ENCODE peak calls at places on chromosome 7, in ten cellular contexts. O is nephron progenitor cell, Q is adrenal gland, P is fibroblast of pulmonary artery, N is body of pancreas, A is mucosa of descending colon, M is foreskin fibroblast, L is GM10248, U is heart right ventricle, Y is foreskin keratinocyte. Z is an unnamed sample.
A peak's percentile ranks its signal among the peaks of the same experiment; 100 is the strongest.

GRCh38 chr7:133273221-133273620 is 20.3 kb downstream of the EXOC4 start:
- DNase-seq in U (no peak), Y (no peak), M (no peak), A (no peak), Q (no peak), O (no peak), P (no peak), N (no peak), L (no peak), Z (no peak)

GRCh38 chr7:157516911-157517781 is 180.3 kb downstream of the DNAJB6 start:
- DNase-seq in Q (peak; percentile 28), N (no peak), O (no peak), A (no peak), U (no peak), Y (no peak), L (no peak), M (no peak), P (no peak), Z (no peak)

GRCh38 chr7:94338921-94339371 is 55.7 kb upstream of the COL1A2 start:
- DNase-seq in M (peak; percentile 63), A (no peak), Y (peak; percentile 63), P (peak; percentile 28), N (no peak), Q (no peak), O (no peak), U (no peak), L (no peak), Z (no peak)

GRCh38 chr7:81676813-81677212 is 93.0 kb downstream of the HGF start:
- DNase-seq in Q (no peak), M (peak; percentile 75), U (no peak), N (no peak), O (no peak), A (no peak), L (no peak), Y (peak; percentile 36), P (no peak), Z (no peak)

GRCh38 chr7:3493499-3493898 is 192.4 kb downstream of the SDK1 start:
- DNase-seq in Q (no peak), N (no peak), O (no peak), Y (peak; percentile 74), P (peak; percentile 72), A (no peak), M (peak; percentile 69), U (no peak), L (no peak), Z (no peak)

GRCh38 chr7:37960483-37960882 is 40.0 kb downstream of the EPDR1 start:
- DNase-seq in P (no peak), Y (no peak), M (peak; percentile 12), L (no peak), O (no peak), U (no peak), Q (no peak), N (no peak), A (no peak), Z (no peak)

GRCh38 chr7:24323961-24324480 is 40.0 kb downstream of the NPY start:
- DNase-seq in Y (no peak), U (no peak), Q (no peak), L (no peak), M (no peak), O (no peak), P (no peak), A (no peak), N (no peak), Z (no peak)

GRCh38 chr7:43674559-43675436 is 54.5 kb downstream of the COA1 start:
- DNase-seq in L (no peak), P (peak; percentile 80), N (no peak), M (peak; percentile 83), Q (no peak), A (no peak), U (no peak), O (no peak), Y (peak; percentile 87), Z (no peak)

GRCh38 chr7:74181821-74182220 is 7.7 kb downstream of the EIF4H start:
- DNase-seq in A (no peak), Y (no peak), N (no peak), U (no peak), P (no peak), O (no peak), L (no peak), Q (no peak), M (no peak), Z (no peak)

GRCh38 chr7:26495569-26495968 is 203.9 kb downstream of the SNX10 start:
- DNase-seq in U (no peak), Q (no peak), A (no peak), P (no peak), O (no peak), M (no peak), N (no peak), Y (no peak), L (no peak), Z (no peak)

GRCh38 chr7:157752832-157753291 is 416.1 kb downstream of the DNAJB6 start:
- DNase-seq in Y (no peak), P (no peak), U (no peak), A (no peak), L (no peak), M (peak; percentile 4), Q (no peak), N (no peak), O (no peak), Z (no peak)

GRCh38 chr7:143205560-143206293 is 16.1 kb upstream of the TAS2R40 start:
- DNase-seq in U (peak; percentile 23), M (no peak), Y (no peak), Q (peak; percentile 55), N (no peak), P (peak; percentile 4), L (peak; percentile 24), A (no peak), O (no peak), Z (no peak)

GRCh38 chr7:27100601-27101187 is 1.8 kb downstream of the HOXA2 start:
- DNase-seq in L (no peak), O (no peak), P (no peak), Q (no peak), M (no peak), N (no peak), A (peak; percentile 37), U (no peak), Y (no peak), Z (no peak)

GRCh38 chr7:116290740-116291139 is 80.4 kb downstream of the TES start:
- DNase-seq in P (no peak), A (no peak), N (no peak), Q (no peak), Y (no peak), M (peak; percentile 17), L (no peak), O (no peak), U (no peak), Z (no peak)

GRCh38 chr7:2876031-2876862 is 32.1 kb upstream of the GNA12 start:
- DNase-seq in N (no peak), Q (peak; percentile 62), L (no peak), P (peak; percentile 76), O (no peak), A (peak; percentile 37), Y (peak; percentile 93), U (no peak), M (peak; percentile 31), Z (no peak)

GRCh38 chr7:151815419-151815818 is 61.5 kb downstream of the PRKAG2 start:
- DNase-seq in N (no peak), M (no peak), O (no peak), P (no peak), U (no peak), A (peak; percentile 2), Q (no peak), L (no peak), Y (no peak), Z (no peak)

GRCh38 chr7:106717997-106718871 is 57.3 kb upstream of the CCDC71L start:
- DNase-seq in P (peak; percentile 98), Q (no peak), L (peak; percentile 43), N (no peak), U (peak; percentile 36), A (no peak), M (peak; percentile 98), O (no peak), Y (peak; percentile 96), Z (no peak)

GRCh38 chr7:132836746-132837145 is 245.1 kb downstream of the CHCHD3 start:
- DNase-seq in A (no peak), P (peak; percentile 4), Y (no peak), M (peak; percentile 77), L (no peak), Q (no peak), O (no peak), N (no peak), U (no peak), Z (no peak)

GRCh38 chr7:31549621-31550020 is 35.7 kb downstream of the ITPRID1 start:
- DNase-seq in A (no peak), Y (peak; percentile 21), L (no peak), U (no peak), Q (no peak), M (no peak), O (no peak), P (no peak), N (no peak), Z (no peak)

GRCh38 chr7:88522771-88523316 is 216.2 kb upstream of the STEAP4 start:
- DNase-seq in U (no peak), L (no peak), O (no peak), M (no peak), Q (no peak), A (no peak), P (no peak), N (no peak), Y (no peak), Z (no peak)
- TF ChIP-seq CTCF in U (no peak), L (no peak), O (no peak), M (no peak), Q (no peak), A (no peak), P (no peak), N (no peak), Y (no peak), Z (no peak)

GRCh38 chr7:17940302-17941170 is at the start of gene SNX13:
- DNase-seq in N (peak; percentile 89), Y (peak; percentile 78), A (peak; percentile 93), O (peak; percentile 92), P (peak; percentile 95), U (peak; percentile 90), Q (peak; percentile 95), L (peak; percentile 94), M (peak; percentile 98), Z (peak; percentile 94)
- TF ChIP-seq CTCF in N (peak; percentile 8), Y (peak; percentile 57), A (peak; percentile 23), O (no peak), P (peak; percentile 25), U (peak; percentile 51), Q (no peak), L (no peak), M (peak; percentile 28), Z (peak; percentile 22)

DNA sequence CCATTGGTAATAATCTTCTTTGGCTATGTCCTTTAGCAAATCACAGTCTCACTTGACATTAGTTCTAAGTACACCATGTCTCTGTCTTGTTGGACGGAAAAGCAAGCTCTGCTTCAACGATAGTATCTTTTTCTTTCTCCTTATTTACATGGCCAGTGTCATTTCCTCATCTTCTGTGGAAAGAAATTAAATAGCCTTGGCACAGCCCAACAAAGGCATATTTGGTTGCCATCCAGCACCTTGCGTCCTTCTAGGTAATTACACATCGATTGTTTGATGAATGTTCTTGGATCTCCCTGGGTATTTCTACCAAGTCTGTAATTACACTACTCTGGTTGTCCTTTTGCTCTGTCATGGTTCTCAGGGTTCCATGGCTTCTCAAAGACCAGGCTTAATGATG is 183.1 kb downstream of the CHN2 start:
- DNase-seq in L (no peak), A (no peak), M (no peak), O (no peak), Y (no peak), Q (peak; percentile 57), U (no peak), P (no peak), N (no peak), Z (no peak)
- TF ChIP-seq CTCF in L (no peak), A (no peak), M (no peak), O (no peak), Y (no peak), Q (no peak), U (no peak), P (no peak), N (no peak), Z (no peak)

GRCh38 chr7:40186586-40186985 is 51.8 kb downstream of the SUGCT start:
- DNase-seq in L (no peak), Y (no peak), Q (no peak), O (no peak), P (no peak), A (no peak), U (no peak), M (no peak), N (no peak), Z (no peak)
- TF ChIP-seq CTCF in L (no peak), Y (no peak), Q (no peak), O (no peak), P (no peak), A (no peak), U (no peak), M (peak; percentile 8), N (no peak), Z (no peak)

Z was measured in type B pancreatic cell.